ENCODE peak calls at places on chromosomes 5 and 9, in ten cellular contexts. N is mesendoderm, Y is GM23338, C is A549, Z is skeletal muscle cell, V is HCT116, R is AG10803, I is lower lobe of right lung, K is choroid plexus epithelial cell, L is fibroblast of mammary gland. H is an unnamed sample.

GRCh38 chr5:23419115-23419514 is 88.3 kb upstream of the PRDM9 start:
- DNase-seq in N (peak; percentile 58), Y (peak; percentile 57), C (peak; percentile 57), Z (no peak), V (no peak), R (no peak), I (no peak), K (peak; percentile 1), L (peak; percentile 7), H (no peak)

GRCh38 chr5:42596817-42597216 is 159.8 kb upstream of the CCDC152 start:
- DNase-seq in N (no peak), Y (no peak), C (no peak), Z (no peak), V (no peak), R (no peak), I (no peak), K (no peak), L (no peak), H (no peak)

GRCh38 chr9:121852646-121853616 is 201.5 kb downstream of the DAB2IP start:
- DNase-seq in N (no peak), Y (no peak), C (no peak), Z (no peak), V (no peak), R (peak; percentile 57), I (no peak), K (no peak), L (peak; percentile 38), H (no peak)

GRCh38 chr5:104344809-104345512 is 782.4 kb upstream of the NUDT12 start:
- DNase-seq in N (no peak), Y (no peak), C (peak; percentile 15), Z (peak; percentile 58), V (peak; percentile 13), R (peak; percentile 0), I (no peak), K (peak; percentile 49), L (peak; percentile 41), H (peak; percentile 61)

GRCh38 chr5:155726267-155726666 is 600.7 kb upstream of the SGCD start:
- DNase-seq in N (peak; percentile 57), Y (peak; percentile 72), C (peak; percentile 21), Z (no peak), V (no peak), R (peak; percentile 33), I (no peak), K (peak; percentile 9), L (peak; percentile 8), H (peak; percentile 24)

GRCh38 chr5:154442801-154443200 is 3.0 kb upstream of the SAP30L start:
- DNase-seq in N (no peak), Y (no peak), C (no peak), Z (no peak), V (no peak), R (no peak), I (no peak), K (no peak), L (no peak), H (no peak)

GRCh38 chr5:169072223-169072622 is 228.7 kb downstream of the SLIT3 start:
- DNase-seq in N (no peak), Y (no peak), C (no peak), Z (no peak), V (no peak), R (no peak), I (no peak), K (no peak), L (no peak), H (no peak)

GRCh38 chr9:111728617-111729366 is 65.9 kb downstream of the SHOC1 start:
- DNase-seq in N (no peak), Y (no peak), C (peak; percentile 88), Z (peak; percentile 77), V (peak; percentile 87), R (peak; percentile 88), I (no peak), K (peak; percentile 92), L (peak; percentile 91), H (peak; percentile 11)

GRCh38 chr5:132657676-132658382 is at the start of gene IL13:
- DNase-seq in N (no peak), Y (no peak), C (no peak), Z (no peak), V (no peak), R (no peak), I (no peak), K (no peak), L (no peak), H (no peak)

GRCh38 chr5:132658383-132659302 is 670 bp downstream of the IL13 start:
- DNase-seq in N (no peak), Y (no peak), C (no peak), Z (no peak), V (no peak), R (no peak), I (no peak), K (no peak), L (no peak), H (no peak)

GRCh38 chr5:132656774-132657355 is 1.1 kb upstream of the IL13 start:
- DNase-seq in N (no peak), Y (peak; percentile 19), C (no peak), Z (no peak), V (no peak), R (no peak), I (no peak), K (no peak), L (no peak), H (no peak)

GRCh38 chr5:132653716-132654115 is 4.3 kb upstream of the IL13 start:
- DNase-seq in N (no peak), Y (peak; percentile 29), C (no peak), Z (no peak), V (no peak), R (peak; percentile 6), I (no peak), K (peak; percentile 16), L (no peak), H (no peak)

DNA sequence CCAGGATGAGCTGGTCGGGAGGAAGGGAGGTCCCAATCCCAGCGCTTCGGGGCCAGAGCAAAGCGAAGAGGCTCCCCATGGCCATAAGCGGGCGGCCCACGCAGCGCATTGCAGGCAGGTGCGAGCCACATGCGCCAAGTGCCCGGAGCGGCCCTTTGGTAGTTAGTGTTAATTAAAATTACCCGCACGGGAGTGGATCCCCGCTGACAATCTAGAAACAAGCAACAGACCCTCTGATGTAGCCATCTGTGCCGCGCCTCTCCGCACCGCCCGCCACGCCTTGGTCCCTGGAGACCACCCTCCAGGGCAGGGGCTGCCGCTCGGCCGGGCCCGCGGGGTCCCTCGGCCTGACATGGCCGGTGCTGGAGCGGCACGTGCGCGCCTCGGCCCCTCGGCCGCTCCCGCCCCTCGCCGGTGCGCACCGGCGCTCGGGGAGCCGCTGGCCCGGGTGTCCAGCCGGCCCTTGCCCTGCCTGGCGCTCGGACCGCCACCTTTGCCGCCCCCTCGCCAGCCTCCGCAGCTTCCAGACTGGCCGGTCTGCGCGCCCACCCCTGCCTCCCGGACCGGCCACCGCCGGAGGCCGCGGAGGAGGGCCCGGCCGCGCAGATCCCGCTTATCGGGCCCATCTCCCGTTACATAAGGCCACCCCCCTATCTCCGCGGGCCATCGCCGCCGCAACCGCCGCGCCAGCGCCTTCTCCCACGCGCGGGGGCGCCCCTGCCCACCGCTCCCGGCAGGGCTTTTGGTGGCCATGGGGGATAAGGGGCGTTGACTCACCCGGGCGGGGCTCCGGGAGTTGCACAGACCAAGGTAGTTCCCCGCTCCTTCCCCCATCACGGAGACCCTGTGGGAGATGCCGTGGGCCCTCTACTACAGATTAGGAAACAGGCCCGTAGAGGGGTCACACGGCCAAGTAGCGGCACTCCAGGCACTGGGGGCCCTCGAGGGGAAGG is 1.9 kb upstream of the IL13 start:
- DNase-seq in N (no peak), Y (peak; percentile 72), C (no peak), Z (no peak), V (no peak), R (peak; percentile 10), I (no peak), K (no peak), L (peak; percentile 23), H (no peak)
- H3K4me3 ChIP-seq in N (no peak overlapping the region), Y (peak overlapping the region; percentile 51), C (peak overlapping the region; percentile 25), Z (peak overlapping the region; percentile 45), V (no peak overlapping the region), R (peak overlapping the region; percentile 49), I (peak overlapping the region; percentile 45), K (peak overlapping the region; percentile 46), L (peak overlapping the region; percentile 32), H (no peak overlapping the region)

DNA sequence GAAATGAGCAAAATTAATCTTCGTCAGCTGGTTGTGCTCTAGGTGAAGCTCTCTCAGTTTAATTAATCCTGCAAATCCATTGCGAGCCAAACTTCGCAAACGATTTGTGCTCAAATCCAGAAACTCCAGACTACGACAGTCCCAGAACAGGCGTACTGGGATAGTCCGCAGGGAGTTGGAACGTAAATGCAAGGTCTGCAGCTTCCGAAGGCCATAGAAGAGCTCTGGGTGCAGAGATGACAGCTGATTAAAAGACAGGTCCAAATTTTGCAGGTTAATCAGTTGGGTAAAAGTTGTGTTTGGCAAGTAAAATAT is 1.3 kb downstream of the LRRTM2 start:
- DNase-seq in N (no peak), Y (no peak), C (no peak), Z (no peak), V (no peak), R (no peak), I (no peak), K (no peak), L (no peak), H (no peak)
- H3K4me3 ChIP-seq in N (no peak overlapping the region), Y (no peak overlapping the region), C (no peak overlapping the region), Z (no peak overlapping the region), V (no peak overlapping the region), R (no peak overlapping the region), I (no peak overlapping the region), K (no peak overlapping the region), L (no peak overlapping the region), H (no peak overlapping the region)

DNA sequence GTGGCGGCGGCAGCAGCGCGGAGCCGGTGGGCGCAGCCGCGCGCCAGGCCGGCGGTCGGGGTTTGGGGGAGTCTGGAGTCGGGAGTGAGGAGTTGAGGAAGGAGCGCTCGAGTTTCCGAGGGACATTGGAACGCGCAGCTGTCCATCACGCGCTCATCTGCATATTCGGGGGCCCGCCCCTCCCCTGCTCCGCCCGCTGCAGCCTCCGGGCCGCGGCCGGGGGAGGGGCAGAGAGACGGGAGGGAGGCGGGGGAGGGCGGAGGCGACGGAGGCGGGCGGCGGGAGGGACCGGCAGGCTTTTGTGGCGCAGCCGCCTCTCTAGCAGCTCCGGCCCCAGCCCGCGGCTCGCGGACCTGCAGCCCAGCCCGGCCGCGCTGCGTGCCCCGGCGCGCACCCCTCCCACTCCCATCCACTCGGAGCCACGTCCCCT is at the start of gene IRX2:
- DNase-seq in N (peak; percentile 96), Y (peak; percentile 96), C (peak; percentile 69), Z (peak; percentile 55), V (no peak), R (peak; percentile 98), I (peak; percentile 93), K (peak; percentile 53), L (peak; percentile 95), H (peak; percentile 98)
- H3K4me3 ChIP-seq in N (peak within 1 kb of the TSS; percentile 22), Y (peak within 1 kb of the TSS; percentile 67), C (peak within 1 kb of the TSS; percentile 49), Z (peak within 1 kb of the TSS; percentile 48), V (no peak within 1 kb of the TSS), R (peak within 1 kb of the TSS; percentile 81), I (peak within 1 kb of the TSS; percentile 55), K (peak within 1 kb of the TSS; percentile 11), L (peak within 1 kb of the TSS; percentile 62), H (peak within 1 kb of the TSS; percentile 99)

GRCh38 chr9:77710965-77711657 is 63.0 kb upstream of the GNA14 start:
- DNase-seq in N (peak; percentile 17), Y (no peak), C (no peak), Z (no peak), V (no peak), R (peak; percentile 18), I (no peak), K (no peak), L (peak; percentile 49), H (no peak)

GRCh38 chr9:77712533-77713130 is 64.5 kb upstream of the GNA14 start:
- DNase-seq in N (no peak), Y (no peak), C (peak; percentile 17), Z (peak; percentile 73), V (no peak), R (peak; percentile 87), I (no peak), K (peak; percentile 93), L (peak; percentile 77), H (no peak)

GRCh38 chr9:77708416-77708815 is 60.3 kb upstream of the GNA14 start:
- DNase-seq in N (no peak), Y (no peak), C (no peak), Z (peak; percentile 31), V (no peak), R (peak; percentile 67), I (no peak), K (peak; percentile 74), L (peak; percentile 60), H (no peak)

GRCh38 chr9:77710276-77710675 is 62.2 kb upstream of the GNA14 start:
- DNase-seq in N (peak; percentile 33), Y (no peak), C (no peak), Z (no peak), V (no peak), R (no peak), I (no peak), K (no peak), L (no peak), H (no peak)

GRCh38 chr9:77714077-77714549 is 66.0 kb upstream of the GNA14 start:
- DNase-seq in N (no peak), Y (no peak), C (no peak), Z (no peak), V (no peak), R (peak; percentile 63), I (no peak), K (peak; percentile 53), L (peak; percentile 44), H (no peak)
- H3K4me3 ChIP-seq in N (no peak overlapping the region), Y (no peak overlapping the region), C (no peak overlapping the region), Z (no peak overlapping the region), V (no peak overlapping the region), R (no peak overlapping the region), I (no peak overlapping the region), K (no peak overlapping the region), L (no peak overlapping the region), H (no peak overlapping the region)

H was measured in MG63.